ENCODE peak calls at places on chromosomes 4 and X, in nine cellular contexts. K, Y, M, Z, B, Q, N, L and S are unnamed samples.
A peak's percentile ranks its signal among the peaks of the same experiment; 100 is the strongest.

GRCh38 chr4:162959056-162959455 is 207.6 kb downstream of the NAF1 start:
- DNase-seq in B (no peak), Z (no peak), Q (no peak), K (no peak), N (no peak), L (no peak), M (no peak), Y (no peak), S (no peak)

GRCh38 chrX:155005190-155005589 is 17.3 kb downstream of the F8 start:
- DNase-seq in Z (no peak), M (no peak), L (no peak), K (no peak), N (no peak), Y (no peak), B (no peak), Q (no peak), S (no peak)

GRCh38 chrX:108264376-108264775 is 172.8 kb downstream of the ATG4A start:
- DNase-seq in Q (no peak), Z (no peak), K (no peak), N (no peak), Y (no peak), M (no peak), B (no peak), L (peak; percentile 38), S (no peak)

GRCh38 chr4:7121174-7121573 is 53.3 kb upstream of the GRPEL1 start:
- DNase-seq in K (no peak), Q (no peak), L (no peak), B (no peak), Z (no peak), N (no peak), Y (no peak), M (no peak), S (no peak)

GRCh38 chrX:77442728-77443127 is 4.5 kb upstream of the FGF16 start:
- DNase-seq in Q (no peak), N (no peak), L (peak; percentile 5), M (peak; percentile 50), Z (no peak), K (no peak), Y (no peak), B (no peak), S (peak; percentile 95)

GRCh38 chrX:54181196-54181953 is 1.7 kb downstream of the FAM120C start:
- DNase-seq in M (no peak), B (no peak), Z (no peak), L (no peak), Q (no peak), K (no peak), N (no peak), Y (no peak), S (peak; percentile 76)

GRCh38 chrX:138463476-138463875 is 248.0 kb downstream of the FGF13 start:
- DNase-seq in Y (no peak), Q (no peak), B (no peak), L (no peak), K (no peak), M (no peak), Z (no peak), N (no peak), S (no peak)

GRCh38 chr4:25813705-25814104 is 49.1 kb downstream of the SEL1L3 start:
- DNase-seq in Q (no peak), M (no peak), L (no peak), N (peak; percentile 49), Y (peak; percentile 19), Z (no peak), K (no peak), B (no peak), S (peak; percentile 90)

GRCh38 chr4:38684271-38684670 is 20.3 kb downstream of the KLF3 start:
- DNase-seq in Q (no peak), Z (no peak), K (no peak), L (no peak), B (no peak), N (no peak), M (no peak), Y (no peak), S (no peak)

GRCh38 chr4:181685461-181685860 is 557.7 kb upstream of the TENM3 start:
- DNase-seq in L (no peak), M (no peak), Q (no peak), B (no peak), N (no peak), Z (no peak), Y (no peak), K (no peak), S (peak; percentile 56)

GRCh38 chr4:30386266-30386895 is 333.8 kb upstream of the PCDH7 start:
- DNase-seq in N (no peak), Q (no peak), Y (no peak), Z (no peak), K (no peak), M (peak; percentile 40), L (no peak), B (no peak), S (peak; percentile 66)

GRCh38 chrX:23901065-23901464 is 6.7 kb downstream of the APOO start:
- DNase-seq in K (no peak), Q (no peak), M (peak; percentile 91), Z (no peak), B (no peak), Y (no peak), N (no peak), L (no peak), S (peak; percentile 46)

GRCh38 chr4:24559889-24560288 is 24.5 kb downstream of the DHX15 start:
- DNase-seq in B (no peak), L (no peak), M (no peak), Y (no peak), Q (no peak), K (no peak), N (no peak), Z (no peak), S (peak; percentile 57)

GRCh38 chrX:47644557-47645091 is 5.7 kb downstream of the ELK1 start:
- DNase-seq in Y (no peak), Q (no peak), M (no peak), N (no peak), K (no peak), Z (no peak), L (no peak), B (no peak), S (peak; percentile 45)

GRCh38 chr4:39505581-39505980 is 21.7 kb downstream of the UGDH start:
- DNase-seq in B (no peak), Y (no peak), N (no peak), K (no peak), L (no peak), Z (no peak), Q (no peak), M (no peak), S (no peak)

GRCh38 chr4:83922419-83922818 is 386.5 kb downstream of the GPAT3 start:
- DNase-seq in Z (no peak), B (no peak), N (no peak), Y (no peak), Q (no peak), M (no peak), L (no peak), K (no peak), S (no peak)

GRCh38 chr4:156495836-156496235 is 475.8 kb downstream of the PDGFC start:
- DNase-seq in Q (no peak), M (no peak), N (no peak), Y (no peak), B (no peak), L (no peak), K (no peak), Z (no peak), S (no peak)

GRCh38 chrX:40853004-40853815 is 117.9 kb upstream of the MED14 start:
- DNase-seq in Y (no peak), B (no peak), Z (no peak), N (no peak), L (no peak), M (no peak), K (no peak), Q (no peak), S (no peak)

GRCh38 chrX:138917781-138918180 is 206.3 kb upstream of the FGF13 start:
- DNase-seq in B (no peak), K (no peak), Z (no peak), Q (no peak), Y (no peak), N (no peak), L (peak; percentile 30), M (no peak), S (peak; percentile 81)

GRCh38 chr4:173181769-173182374 is 13.3 kb downstream of the GALNT7 start:
- DNase-seq in Q (no peak), M (peak; percentile 50), N (no peak), B (no peak), Z (no peak), Y (no peak), L (no peak), K (no peak), S (peak; percentile 93)

GRCh38 chr4:52604215-52604614 is 54.9 kb downstream of the USP46 start:
- DNase-seq in B (no peak), Z (no peak), M (no peak), N (no peak), Q (no peak), Y (no peak), L (no peak), K (no peak), S (no peak)

GRCh38 chr4:31324814-31325213 is 604.6 kb downstream of the PCDH7 start:
- DNase-seq in N (no peak), Z (no peak), L (no peak), Y (no peak), M (no peak), Q (no peak), B (no peak), K (no peak), S (no peak)

GRCh38 chrX:103686199-103687072 is at the start of gene MORF4L2:
- DNase-seq in M (peak; percentile 98), N (peak; percentile 87), L (peak; percentile 99), Q (peak; percentile 90), Y (peak; percentile 99), B (peak; percentile 89), K (peak; percentile 68), Z (peak; percentile 81), S (peak; percentile 99)

GRCh38 chr4:6278801-6279197 is 9.1 kb downstream of the WFS1 start:
- DNase-seq in L (no peak), Q (no peak), Y (no peak), M (no peak), B (no peak), N (no peak), Z (no peak), K (no peak), S (peak; percentile 79)

GRCh38 chr4:32022071-32022470 is 1301.9 kb downstream of the PCDH7 start:
- DNase-seq in B (no peak), K (no peak), Q (no peak), L (no peak), N (no peak), M (no peak), Z (no peak), Y (no peak), S (peak; percentile 59)

GRCh38 chrX:119989905-119990408 is 46.4 kb upstream of the NKAP start:
- DNase-seq in N (no peak), L (no peak), K (no peak), B (no peak), Y (no peak), M (no peak), Q (no peak), Z (no peak), S (no peak)

GRCh38 chr4:100907465-100908454 is 389.9 kb upstream of the EMCN start:
- DNase-seq in B (no peak), M (no peak), Y (no peak), K (no peak), Z (no peak), L (no peak), Q (no peak), N (no peak), S (peak; percentile 6)

GRCh38 chr4:131603705-131604104 is 1545.4 kb upstream of the PCDH10 start:
- DNase-seq in B (no peak), Q (no peak), N (no peak), K (no peak), L (no peak), Y (no peak), M (no peak), Z (no peak), S (no peak)